ENCODE peak calls at places on chromosomes 1 and 21, in five cellular contexts. K is NT2/D1, B is SK-N-SH, J is H1, C is HepG2. S is an unnamed sample.

GRCh38 chr1:110548381-110548780 is 29.4 kb upstream of the KCNA10 start:
- DNase-seq in K (no peak), B (peak), J (no peak), C (peak), S (no peak)

GRCh38 chr1:207838156-207839082 is 72.5 kb downstream of the CD34 start:
- DNase-seq in K (no peak), B (no peak), J (no peak), C (no peak), S (no peak)

GRCh38 chr1:234518876-234519275 is 39.9 kb upstream of the TARBP1 start:
- DNase-seq in K (no peak), B (no peak), J (no peak), C (no peak), S (no peak)

GRCh38 chr1:213821943-213822334 is 165.8 kb upstream of the PROX1 start:
- DNase-seq in K (no peak), B (no peak), J (no peak), C (peak), S (no peak)

GRCh38 chr1:10866314-10867091 is 70.1 kb upstream of the CASZ1 start:
- DNase-seq in K (peak), B (no peak), J (no peak), C (peak), S (no peak)

GRCh38 chr1:1434131-1434811 is 1.2 kb upstream of the VWA1 start:
- DNase-seq in K (no peak), B (peak), J (no peak), C (peak), S (no peak)

GRCh38 chr1:33259879-33260278 is 3.6 kb downstream of the ZNF362 start:
- DNase-seq in K (no peak), B (no peak), J (no peak), C (no peak), S (no peak)

GRCh38 chr1:193614817-193615216 is 428.4 kb upstream of the B3GALT2 start:
- DNase-seq in K (no peak), B (no peak), J (no peak), C (no peak), S (peak)

GRCh38 chr1:228930479-228930957 is 195.2 kb downstream of the RHOU start:
- DNase-seq in K (no peak), B (no peak), J (no peak), C (no peak), S (no peak)

GRCh38 chr1:117838911-117839310 is 90.5 kb downstream of the GDAP2 start:
- DNase-seq in K (no peak), B (no peak), J (no peak), C (no peak), S (no peak)

GRCh38 chr1:45325816-45326506 is 734 bp upstream of the HPDL start:
- DNase-seq in K (no peak), B (peak), J (no peak), C (no peak), S (no peak)

GRCh38 chr21:24590261-24590660 is 1017.0 kb downstream of the MRPL39 start:
- DNase-seq in K (no peak), B (no peak), J (no peak), C (no peak), S (no peak)

GRCh38 chr1:244361764-244362473 is 89.8 kb downstream of the ADSS2 start:
- DNase-seq in K (peak), B (no peak), J (peak), C (peak), S (no peak)

GRCh38 chr1:63987014-63987630 is 213.3 kb downstream of the ROR1 start:
- DNase-seq in K (no peak), B (no peak), J (no peak), C (no peak), S (no peak)

GRCh38 chr1:3480369-3480719 is 25.9 kb downstream of the ARHGEF16 start:
- DNase-seq in K (no peak), B (no peak), J (no peak), C (peak), S (no peak)

GRCh38 chr21:42300956-42301355 is 14.3 kb downstream of the TFF3 start:
- DNase-seq in K (no peak), B (no peak), J (no peak), C (no peak), S (no peak)

GRCh38 chr1:55311057-55311631 is 96.0 kb upstream of the USP24 start:
- DNase-seq in K (no peak), B (peak), J (no peak), C (no peak), S (no peak)

GRCh38 chr1:167114725-167115124 is 20.9 kb downstream of the STYXL2 start:
- DNase-seq in K (no peak), B (no peak), J (no peak), C (no peak), S (no peak)

GRCh38 chr1:16110884-16111283 is 37.4 kb upstream of the FAM131C start:
- DNase-seq in K (no peak), B (no peak), J (no peak), C (no peak), S (no peak)

GRCh38 chr1:165871311-165872067 is 44.1 kb downstream of the UCK2 start:
- DNase-seq in K (no peak), B (no peak), J (no peak), C (peak), S (peak)

GRCh38 chr1:33255347-33256311 is 663 bp upstream of the ZNF362 start:
- DNase-seq in K (peak), B (peak), J (peak), C (peak), S (peak)

GRCh38 chr21:27104749-27105439 is 138.0 kb upstream of the ADAMTS5 start:
- DNase-seq in K (no peak), B (no peak), J (no peak), C (no peak), S (no peak)

GRCh38 chr1:98981917-98982513 is 22.6 kb downstream of the PLPPR5 start:
- DNase-seq in K (no peak), B (no peak), J (no peak), C (no peak), S (no peak)

GRCh38 chr21:31158789-31159581 is 120.7 kb upstream of the KRTAP19-8 start:
- DNase-seq in K (peak), B (no peak), J (no peak), C (no peak), S (no peak)

GRCh38 chr1:54461731-54462596 is 55.8 kb upstream of the SSBP3 start:
- DNase-seq in K (no peak), B (peak), J (no peak), C (no peak), S (no peak)

GRCh38 chr1:214028999-214029406 is 41.2 kb downstream of the PROX1 start:
- DNase-seq in K (no peak), B (no peak), J (no peak), C (peak), S (no peak)

GRCh38 chr1:55631508-55631907 is 416.3 kb upstream of the USP24 start:
- DNase-seq in K (no peak), B (no peak), J (no peak), C (no peak), S (no peak)

GRCh38 chr21:44893948-44894656 is 20.6 kb upstream of the PTTG1IP start:
- DNase-seq in K (no peak), B (no peak), J (no peak), C (no peak), S (no peak)

GRCh38 chr1:35845766-35846165 is 37.2 kb upstream of the AGO1 start:
- DNase-seq in K (no peak), B (peak), J (no peak), C (no peak), S (no peak)

GRCh38 chr1:207959141-207959825 is 48.4 kb upstream of the CD34 start:
- DNase-seq in K (no peak), B (peak), J (no peak), C (no peak), S (no peak)

GRCh38 chr1:178172939-178173338 is 79.0 kb downstream of the RASAL2 start:
- DNase-seq in K (no peak), B (no peak), J (no peak), C (no peak), S (no peak)

GRCh38 chr1:205354259-205354904 is 2.3 kb downstream of the KLHDC8A start:
- DNase-seq in K (peak), B (peak), J (no peak), C (peak), S (peak)

GRCh38 chr21:25420831-25421230 is 186.4 kb downstream of the MRPL39 start:
- DNase-seq in K (no peak), B (no peak), J (no peak), C (no peak), S (no peak)

GRCh38 chr1:35448344-35448801 is 108.8 kb downstream of the KIAA0319L start:
- DNase-seq in K (no peak), B (no peak), J (no peak), C (peak), S (no peak)

GRCh38 chr1:209567788-209568187 is 15.7 kb upstream of the CAMK1G start:
- DNase-seq in K (no peak), B (no peak), J (no peak), C (no peak), S (no peak)

GRCh38 chr1:174448531-174448883 is 743 bp downstream of the GPR52 start:
- DNase-seq in K (no peak), B (no peak), J (no peak), C (no peak), S (no peak)

GRCh38 chr1:17059391-17060128 is 5.7 kb upstream of the SDHB start:
- DNase-seq in K (peak), B (peak), J (peak), C (peak), S (peak)

GRCh38 chr1:182563095-182563494 is 26.0 kb downstream of the RNASEL start:
- DNase-seq in K (no peak), B (no peak), J (no peak), C (no peak), S (no peak)
- TF ChIP-seq YY1 in K (no peak), B (no peak), J (no peak), C (no peak), S (no peak)

DNA sequence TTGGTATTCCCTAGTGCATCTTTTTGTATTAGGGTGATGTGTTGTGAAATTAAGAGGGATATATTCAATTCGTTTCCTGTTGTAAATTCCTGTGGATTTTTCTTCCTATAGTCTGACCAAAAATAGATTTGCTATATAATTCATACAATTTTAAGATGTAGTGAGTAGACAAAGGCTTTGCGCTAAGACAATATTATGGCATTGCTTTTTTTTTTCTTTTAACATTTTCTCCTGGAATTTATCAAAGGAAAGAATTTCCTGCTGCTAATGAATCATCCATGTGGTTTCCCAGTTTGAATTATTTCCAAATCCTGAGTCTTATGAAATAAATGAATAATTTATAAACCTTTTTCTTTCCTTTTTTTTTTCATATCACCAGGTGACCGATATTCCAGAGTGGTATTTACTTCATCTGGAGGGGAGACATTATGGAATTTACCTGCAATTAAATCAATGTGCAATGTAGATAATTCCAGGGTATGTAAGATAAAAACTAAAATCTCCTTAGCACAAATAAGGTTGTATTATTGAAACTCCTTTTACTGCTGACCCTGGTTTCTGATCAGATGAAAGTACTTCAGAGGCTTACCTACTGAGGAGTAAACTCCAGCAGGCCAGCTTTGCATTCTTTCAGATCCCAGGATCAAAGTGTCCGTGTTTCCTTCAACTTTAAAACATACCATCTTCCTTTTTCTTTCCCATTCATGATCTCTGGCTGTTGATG is 148.4 kb downstream of the TLR5 start:
- DNase-seq in K (no peak), B (no peak), J (no peak), C (no peak), S (no peak)
- TF ChIP-seq YY1 in K (no peak), B (no peak), J (no peak), C (no peak), S (no peak)

DNA sequence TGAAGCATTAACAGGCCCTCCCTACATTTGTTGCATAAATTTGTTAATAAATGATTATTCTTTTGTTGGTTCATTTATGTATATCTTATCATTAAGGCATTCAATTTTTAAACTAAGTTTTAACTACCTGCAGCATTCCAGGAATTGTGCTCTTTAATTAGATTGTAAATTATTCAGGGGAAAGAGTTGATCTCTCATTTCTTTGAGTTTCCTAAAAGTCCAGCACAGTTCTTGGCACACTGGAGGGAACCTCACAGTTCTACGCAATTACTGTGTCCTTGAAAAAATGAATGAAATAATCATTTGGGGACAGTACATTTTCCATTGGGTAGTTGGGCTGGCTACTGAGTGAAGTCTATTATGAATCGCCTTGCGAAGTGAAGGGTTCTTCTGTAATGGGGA is 493 bp upstream of the STXBP3 start:
- DNase-seq in K (no peak), B (no peak), J (no peak), C (no peak), S (no peak)
- TF ChIP-seq YY1 in K (no peak), B (no peak), J (no peak), C (no peak), S (no peak)

DNA sequence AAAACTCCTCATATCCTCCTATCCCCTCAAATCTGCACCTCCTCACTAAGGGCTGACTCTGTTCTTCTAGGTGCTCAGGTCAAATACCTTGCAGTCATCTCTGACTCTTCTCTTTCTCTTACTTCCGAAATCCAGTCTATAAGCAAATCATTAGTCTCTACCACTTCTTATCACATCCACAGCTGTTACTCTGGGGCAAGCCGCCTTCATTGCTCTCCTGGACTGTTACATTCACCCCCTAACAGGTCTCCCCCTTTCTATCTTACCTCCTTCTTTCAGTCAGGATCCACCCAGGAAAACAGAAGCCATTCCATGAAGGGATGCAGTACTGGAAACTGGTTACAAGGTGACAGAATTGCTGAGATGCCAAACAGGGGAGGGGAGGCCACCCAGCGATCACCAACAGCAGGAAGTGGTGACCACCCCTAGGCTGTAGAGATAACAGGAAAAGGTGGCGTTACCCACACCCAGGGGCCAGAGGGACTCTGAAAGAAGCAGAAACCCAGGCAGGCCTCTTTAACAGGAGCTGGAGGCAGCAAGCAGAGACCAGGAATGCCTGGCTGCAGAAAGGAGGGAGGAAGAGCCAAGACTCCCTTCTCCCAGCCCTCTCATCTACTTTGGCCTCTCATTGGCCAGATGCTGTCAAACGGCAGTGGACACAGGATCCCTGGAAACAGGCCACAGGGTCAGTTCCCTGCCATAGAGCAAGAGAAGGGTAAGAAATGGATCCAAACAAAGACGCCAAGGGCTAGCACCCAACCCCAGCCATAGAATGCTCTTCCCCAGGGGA is 55.5 kb upstream of the FOXO6 start:
- DNase-seq in K (no peak), B (no peak), J (no peak), C (no peak), S (no peak)
- TF ChIP-seq YY1 in K (no peak), B (no peak), J (no peak), C (no peak), S (no peak)